ENCODE peak calls at places on chromosomes 6 and 20, in seven cellular contexts. One of them, this sample, is unnamed.

GRCh38 chr6:108114861-108115597 is 40.5 kb upstream of the OSTM1 start:
- DNase-seq in iPS-NIHi11: peak; percentile 64
- DNase-seq in aorta: peak; percentile 89
- DNase-seq in H54: no peak
- DNase-seq in M059J: peak; percentile 79
- DNase-seq in stimulated activated CD4-positive, alpha-beta T cell treated with anti-CD3 and anti-CD28 coated beads, Interleukin-12 subunit alpha, Interleukin-12 subunit beta, amount 100 ng/mL, for 4 hours: no peak
- DNase-seq in OCI-M1: peak; percentile 76
- DNase-seq in this sample: peak; percentile 82

GRCh38 chr6:87730310-87730709 is 28.3 kb upstream of the AKIRIN2 start:
- DNase-seq in iPS-NIHi11: no peak
- DNase-seq in aorta: peak; percentile 73
- DNase-seq in H54: no peak
- DNase-seq in M059J: peak; percentile 63
- DNase-seq in stimulated activated CD4-positive, alpha-beta T cell treated with anti-CD3 and anti-CD28 coated beads, Interleukin-12 subunit alpha, Interleukin-12 subunit beta, amount 100 ng/mL, for 4 hours: no peak
- DNase-seq in OCI-M1: peak; percentile 48
- DNase-seq in this sample: no peak

GRCh38 chr6:14499804-14500203 is 382.2 kb downstream of the CD83 start:
- DNase-seq in iPS-NIHi11: no peak
- DNase-seq in aorta: no peak
- DNase-seq in H54: peak; percentile 76
- DNase-seq in M059J: peak; percentile 98
- DNase-seq in stimulated activated CD4-positive, alpha-beta T cell treated with anti-CD3 and anti-CD28 coated beads, Interleukin-12 subunit alpha, Interleukin-12 subunit beta, amount 100 ng/mL, for 4 hours: no peak
- DNase-seq in OCI-M1: no peak
- DNase-seq in this sample: no peak

GRCh38 chr6:130968486-130968885 is 94.6 kb downstream of the EPB41L2 start:
- DNase-seq in iPS-NIHi11: no peak
- DNase-seq in aorta: no peak
- DNase-seq in H54: no peak
- DNase-seq in M059J: no peak
- DNase-seq in stimulated activated CD4-positive, alpha-beta T cell treated with anti-CD3 and anti-CD28 coated beads, Interleukin-12 subunit alpha, Interleukin-12 subunit beta, amount 100 ng/mL, for 4 hours: no peak
- DNase-seq in OCI-M1: peak; percentile 78
- DNase-seq in this sample: no peak

GRCh38 chr20:61575151-61575937 is 323.3 kb downstream of the CDH4 start:
- DNase-seq in iPS-NIHi11: no peak
- DNase-seq in aorta: no peak
- DNase-seq in H54: no peak
- DNase-seq in M059J: peak; percentile 57
- DNase-seq in stimulated activated CD4-positive, alpha-beta T cell treated with anti-CD3 and anti-CD28 coated beads, Interleukin-12 subunit alpha, Interleukin-12 subunit beta, amount 100 ng/mL, for 4 hours: no peak
- DNase-seq in OCI-M1: no peak
- DNase-seq in this sample: no peak

GRCh38 chr20:14838663-14839650 is 501.5 kb upstream of the FLRT3 start:
- DNase-seq in iPS-NIHi11: no peak
- DNase-seq in aorta: no peak
- DNase-seq in H54: no peak
- DNase-seq in M059J: no peak
- DNase-seq in stimulated activated CD4-positive, alpha-beta T cell treated with anti-CD3 and anti-CD28 coated beads, Interleukin-12 subunit alpha, Interleukin-12 subunit beta, amount 100 ng/mL, for 4 hours: no peak
- DNase-seq in OCI-M1: no peak
- DNase-seq in this sample: no peak

GRCh38 chr6:25332671-25333071 is 53.5 kb downstream of the CARMIL1 start:
- DNase-seq in iPS-NIHi11: no peak
- DNase-seq in aorta: no peak
- DNase-seq in H54: no peak
- DNase-seq in M059J: no peak
- DNase-seq in stimulated activated CD4-positive, alpha-beta T cell treated with anti-CD3 and anti-CD28 coated beads, Interleukin-12 subunit alpha, Interleukin-12 subunit beta, amount 100 ng/mL, for 4 hours: no peak
- DNase-seq in OCI-M1: peak; percentile 72
- DNase-seq in this sample: no peak

GRCh38 chr20:17835941-17836861 is 132.4 kb downstream of the SNX5 start:
- DNase-seq in iPS-NIHi11: no peak
- DNase-seq in aorta: peak; percentile 90
- DNase-seq in H54: no peak
- DNase-seq in M059J: peak; percentile 56
- DNase-seq in stimulated activated CD4-positive, alpha-beta T cell treated with anti-CD3 and anti-CD28 coated beads, Interleukin-12 subunit alpha, Interleukin-12 subunit beta, amount 100 ng/mL, for 4 hours: no peak
- DNase-seq in OCI-M1: no peak
- DNase-seq in this sample: no peak

GRCh38 chr20:51318058-51318960 is 224.2 kb downstream of the NFATC2 start:
- DNase-seq in iPS-NIHi11: peak; percentile 81
- DNase-seq in aorta: peak; percentile 53
- DNase-seq in H54: no peak
- DNase-seq in M059J: no peak
- DNase-seq in stimulated activated CD4-positive, alpha-beta T cell treated with anti-CD3 and anti-CD28 coated beads, Interleukin-12 subunit alpha, Interleukin-12 subunit beta, amount 100 ng/mL, for 4 hours: peak; percentile 53
- DNase-seq in OCI-M1: peak; percentile 41
- DNase-seq in this sample: peak; percentile 58

GRCh38 chr20:37575884-37576283 is 48.2 kb upstream of the BLCAP start:
- DNase-seq in iPS-NIHi11: peak; percentile 59
- DNase-seq in aorta: no peak
- DNase-seq in H54: no peak
- DNase-seq in M059J: no peak
- DNase-seq in stimulated activated CD4-positive, alpha-beta T cell treated with anti-CD3 and anti-CD28 coated beads, Interleukin-12 subunit alpha, Interleukin-12 subunit beta, amount 100 ng/mL, for 4 hours: no peak
- DNase-seq in OCI-M1: peak; percentile 65
- DNase-seq in this sample: no peak

GRCh38 chr6:16819752-16820151 is 58.5 kb upstream of the ATXN1 start:
- DNase-seq in iPS-NIHi11: no peak
- DNase-seq in aorta: no peak
- DNase-seq in H54: no peak
- DNase-seq in M059J: peak; percentile 50
- DNase-seq in stimulated activated CD4-positive, alpha-beta T cell treated with anti-CD3 and anti-CD28 coated beads, Interleukin-12 subunit alpha, Interleukin-12 subunit beta, amount 100 ng/mL, for 4 hours: no peak
- DNase-seq in OCI-M1: peak; percentile 10
- DNase-seq in this sample: no peak

GRCh38 chr6:148671085-148671484 is 75.7 kb upstream of the UST start:
- DNase-seq in iPS-NIHi11: no peak
- DNase-seq in aorta: no peak
- DNase-seq in H54: no peak
- DNase-seq in M059J: no peak
- DNase-seq in stimulated activated CD4-positive, alpha-beta T cell treated with anti-CD3 and anti-CD28 coated beads, Interleukin-12 subunit alpha, Interleukin-12 subunit beta, amount 100 ng/mL, for 4 hours: no peak
- DNase-seq in OCI-M1: no peak
- DNase-seq in this sample: no peak

GRCh38 chr6:157813191-157813590 is 9.9 kb upstream of the SNX9 start:
- DNase-seq in iPS-NIHi11: no peak
- DNase-seq in aorta: peak; percentile 74
- DNase-seq in H54: no peak
- DNase-seq in M059J: peak; percentile 29
- DNase-seq in stimulated activated CD4-positive, alpha-beta T cell treated with anti-CD3 and anti-CD28 coated beads, Interleukin-12 subunit alpha, Interleukin-12 subunit beta, amount 100 ng/mL, for 4 hours: no peak
- DNase-seq in OCI-M1: no peak
- DNase-seq in this sample: no peak

GRCh38 chr6:158023597-158023939 is 41.9 kb downstream of the SYNJ2 start:
- DNase-seq in iPS-NIHi11: no peak
- DNase-seq in aorta: no peak
- DNase-seq in H54: no peak
- DNase-seq in M059J: no peak
- DNase-seq in stimulated activated CD4-positive, alpha-beta T cell treated with anti-CD3 and anti-CD28 coated beads, Interleukin-12 subunit alpha, Interleukin-12 subunit beta, amount 100 ng/mL, for 4 hours: no peak
- DNase-seq in OCI-M1: no peak
- DNase-seq in this sample: no peak

GRCh38 chr6:119361209-119361608 is 11.6 kb upstream of the MAN1A1 start:
- DNase-seq in iPS-NIHi11: no peak
- DNase-seq in aorta: no peak
- DNase-seq in H54: no peak
- DNase-seq in M059J: no peak
- DNase-seq in stimulated activated CD4-positive, alpha-beta T cell treated with anti-CD3 and anti-CD28 coated beads, Interleukin-12 subunit alpha, Interleukin-12 subunit beta, amount 100 ng/mL, for 4 hours: no peak
- DNase-seq in OCI-M1: no peak
- DNase-seq in this sample: no peak

GRCh38 chr20:63057133-63058117 is 50.7 kb upstream of the BHLHE23 start:
- DNase-seq in iPS-NIHi11: no peak
- DNase-seq in aorta: peak; percentile 6
- DNase-seq in H54: no peak
- DNase-seq in M059J: no peak
- DNase-seq in stimulated activated CD4-positive, alpha-beta T cell treated with anti-CD3 and anti-CD28 coated beads, Interleukin-12 subunit alpha, Interleukin-12 subunit beta, amount 100 ng/mL, for 4 hours: no peak
- DNase-seq in OCI-M1: no peak
- DNase-seq in this sample: no peak

GRCh38 chr6:90044833-90045337 is 150.6 kb downstream of the GJA10 start:
- DNase-seq in iPS-NIHi11: no peak
- DNase-seq in aorta: no peak
- DNase-seq in H54: no peak
- DNase-seq in M059J: peak; percentile 77
- DNase-seq in stimulated activated CD4-positive, alpha-beta T cell treated with anti-CD3 and anti-CD28 coated beads, Interleukin-12 subunit alpha, Interleukin-12 subunit beta, amount 100 ng/mL, for 4 hours: no peak
- DNase-seq in OCI-M1: peak; percentile 81
- DNase-seq in this sample: no peak

GRCh38 chr20:4581838-4582237 is 139.9 kb upstream of the PRND start:
- DNase-seq in iPS-NIHi11: peak; percentile 30
- DNase-seq in aorta: no peak
- DNase-seq in H54: no peak
- DNase-seq in M059J: no peak
- DNase-seq in stimulated activated CD4-positive, alpha-beta T cell treated with anti-CD3 and anti-CD28 coated beads, Interleukin-12 subunit alpha, Interleukin-12 subunit beta, amount 100 ng/mL, for 4 hours: no peak
- DNase-seq in OCI-M1: no peak
- DNase-seq in this sample: no peak

GRCh38 chr20:50762435-50763201 is 31.2 kb downstream of the PARD6B start:
- DNase-seq in iPS-NIHi11: no peak
- DNase-seq in aorta: peak; percentile 83
- DNase-seq in H54: peak; percentile 33
- DNase-seq in M059J: peak; percentile 91
- DNase-seq in stimulated activated CD4-positive, alpha-beta T cell treated with anti-CD3 and anti-CD28 coated beads, Interleukin-12 subunit alpha, Interleukin-12 subunit beta, amount 100 ng/mL, for 4 hours: no peak
- DNase-seq in OCI-M1: no peak
- DNase-seq in this sample: peak; percentile 60

GRCh38 chr6:142907544-142907943 is 37.4 kb downstream of the HIVEP2 start:
- DNase-seq in iPS-NIHi11: no peak
- DNase-seq in aorta: no peak
- DNase-seq in H54: no peak
- DNase-seq in M059J: no peak
- DNase-seq in stimulated activated CD4-positive, alpha-beta T cell treated with anti-CD3 and anti-CD28 coated beads, Interleukin-12 subunit alpha, Interleukin-12 subunit beta, amount 100 ng/mL, for 4 hours: no peak
- DNase-seq in OCI-M1: no peak
- DNase-seq in this sample: no peak

GRCh38 chr6:31530659-31531058 is 1.9 kb downstream of the MCCD1 start:
- DNase-seq in iPS-NIHi11: no peak
- DNase-seq in aorta: no peak
- DNase-seq in H54: no peak
- DNase-seq in M059J: peak; percentile 30
- DNase-seq in stimulated activated CD4-positive, alpha-beta T cell treated with anti-CD3 and anti-CD28 coated beads, Interleukin-12 subunit alpha, Interleukin-12 subunit beta, amount 100 ng/mL, for 4 hours: no peak
- DNase-seq in OCI-M1: no peak
- DNase-seq in this sample: no peak

GRCh38 chr20:38192323-38192885 is 27.3 kb upstream of the TGM2 start:
- DNase-seq in iPS-NIHi11: peak; percentile 6
- DNase-seq in aorta: no peak
- DNase-seq in H54: no peak
- DNase-seq in M059J: no peak
- DNase-seq in stimulated activated CD4-positive, alpha-beta T cell treated with anti-CD3 and anti-CD28 coated beads, Interleukin-12 subunit alpha, Interleukin-12 subunit beta, amount 100 ng/mL, for 4 hours: no peak
- DNase-seq in OCI-M1: no peak
- DNase-seq in this sample: no peak

GRCh38 chr20:53922901-53923314 is 147.5 kb downstream of the BCAS1 start:
- DNase-seq in iPS-NIHi11: no peak
- DNase-seq in aorta: no peak
- DNase-seq in H54: no peak
- DNase-seq in M059J: no peak
- DNase-seq in stimulated activated CD4-positive, alpha-beta T cell treated with anti-CD3 and anti-CD28 coated beads, Interleukin-12 subunit alpha, Interleukin-12 subunit beta, amount 100 ng/mL, for 4 hours: no peak
- DNase-seq in OCI-M1: peak; percentile 76
- DNase-seq in this sample: no peak

GRCh38 chr6:84434550-84434949 is 207.1 kb upstream of the CEP162 start:
- DNase-seq in iPS-NIHi11: no peak
- DNase-seq in aorta: no peak
- DNase-seq in H54: no peak
- DNase-seq in M059J: no peak
- DNase-seq in stimulated activated CD4-positive, alpha-beta T cell treated with anti-CD3 and anti-CD28 coated beads, Interleukin-12 subunit alpha, Interleukin-12 subunit beta, amount 100 ng/mL, for 4 hours: no peak
- DNase-seq in OCI-M1: no peak
- DNase-seq in this sample: no peak

GRCh38 chr6:129667621-129668020 is 42.4 kb downstream of the ARHGAP18 start:
- DNase-seq in iPS-NIHi11: no peak
- DNase-seq in aorta: no peak
- DNase-seq in H54: no peak
- DNase-seq in M059J: peak; percentile 84
- DNase-seq in stimulated activated CD4-positive, alpha-beta T cell treated with anti-CD3 and anti-CD28 coated beads, Interleukin-12 subunit alpha, Interleukin-12 subunit beta, amount 100 ng/mL, for 4 hours: no peak
- DNase-seq in OCI-M1: peak; percentile 87
- DNase-seq in this sample: no peak

GRCh38 chr6:33344771-33345697 is 27.5 kb upstream of the ZBTB22 start:
- DNase-seq in iPS-NIHi11: peak; percentile 71
- DNase-seq in aorta: peak; percentile 62
- DNase-seq in H54: peak; percentile 39
- DNase-seq in M059J: peak; percentile 92
- DNase-seq in stimulated activated CD4-positive, alpha-beta T cell treated with anti-CD3 and anti-CD28 coated beads, Interleukin-12 subunit alpha, Interleukin-12 subunit beta, amount 100 ng/mL, for 4 hours: peak; percentile 42
- DNase-seq in OCI-M1: peak; percentile 94
- DNase-seq in this sample: peak; percentile 88

GRCh38 chr20:21796059-21796458 is 90.6 kb downstream of the PAX1 start:
- DNase-seq in iPS-NIHi11: peak; percentile 22
- DNase-seq in aorta: no peak
- DNase-seq in H54: no peak
- DNase-seq in M059J: peak; percentile 6
- DNase-seq in stimulated activated CD4-positive, alpha-beta T cell treated with anti-CD3 and anti-CD28 coated beads, Interleukin-12 subunit alpha, Interleukin-12 subunit beta, amount 100 ng/mL, for 4 hours: no peak
- DNase-seq in OCI-M1: peak; percentile 2
- DNase-seq in this sample: no peak

GRCh38 chr6:11043961-11044711 is at the start of gene ELOVL2:
- DNase-seq in iPS-NIHi11: peak; percentile 89
- DNase-seq in aorta: no peak
- DNase-seq in H54: peak; percentile 63
- DNase-seq in M059J: peak; percentile 60
- DNase-seq in stimulated activated CD4-positive, alpha-beta T cell treated with anti-CD3 and anti-CD28 coated beads, Interleukin-12 subunit alpha, Interleukin-12 subunit beta, amount 100 ng/mL, for 4 hours: peak; percentile 10
- DNase-seq in OCI-M1: no peak
- DNase-seq in this sample: no peak

GRCh38 chr20:17556842-17557674 is 12.8 kb upstream of the DSTN start:
- DNase-seq in iPS-NIHi11: peak; percentile 32
- DNase-seq in aorta: peak; percentile 78
- DNase-seq in H54: no peak
- DNase-seq in M059J: peak; percentile 84
- DNase-seq in stimulated activated CD4-positive, alpha-beta T cell treated with anti-CD3 and anti-CD28 coated beads, Interleukin-12 subunit alpha, Interleukin-12 subunit beta, amount 100 ng/mL, for 4 hours: no peak
- DNase-seq in OCI-M1: no peak
- DNase-seq in this sample: peak; percentile 74

GRCh38 chr6:55963301-55963700 is 87.9 kb upstream of the BMP5 start:
- DNase-seq in iPS-NIHi11: peak; percentile 7
- DNase-seq in aorta: no peak
- DNase-seq in H54: no peak
- DNase-seq in M059J: no peak
- DNase-seq in stimulated activated CD4-positive, alpha-beta T cell treated with anti-CD3 and anti-CD28 coated beads, Interleukin-12 subunit alpha, Interleukin-12 subunit beta, amount 100 ng/mL, for 4 hours: no peak
- DNase-seq in OCI-M1: peak; percentile 48
- DNase-seq in this sample: no peak

GRCh38 chr20:1371235-1371782 is 21.5 kb downstream of the FKBP1A start:
- DNase-seq in iPS-NIHi11: no peak
- DNase-seq in aorta: no peak
- DNase-seq in H54: no peak
- DNase-seq in M059J: no peak
- DNase-seq in stimulated activated CD4-positive, alpha-beta T cell treated with anti-CD3 and anti-CD28 coated beads, Interleukin-12 subunit alpha, Interleukin-12 subunit beta, amount 100 ng/mL, for 4 hours: no peak
- DNase-seq in OCI-M1: no peak
- DNase-seq in this sample: no peak

GRCh38 chr20:53875452-53875851 is 194.9 kb downstream of the BCAS1 start:
- DNase-seq in iPS-NIHi11: no peak
- DNase-seq in aorta: peak; percentile 68
- DNase-seq in H54: no peak
- DNase-seq in M059J: no peak
- DNase-seq in stimulated activated CD4-positive, alpha-beta T cell treated with anti-CD3 and anti-CD28 coated beads, Interleukin-12 subunit alpha, Interleukin-12 subunit beta, amount 100 ng/mL, for 4 hours: no peak
- DNase-seq in OCI-M1: peak; percentile 17
- DNase-seq in this sample: peak; percentile 83

GRCh38 chr6:2947424-2947823 is 23.9 kb downstream of the SERPINB6 start:
- DNase-seq in iPS-NIHi11: no peak
- DNase-seq in aorta: no peak
- DNase-seq in H54: no peak
- DNase-seq in M059J: no peak
- DNase-seq in stimulated activated CD4-positive, alpha-beta T cell treated with anti-CD3 and anti-CD28 coated beads, Interleukin-12 subunit alpha, Interleukin-12 subunit beta, amount 100 ng/mL, for 4 hours: no peak
- DNase-seq in OCI-M1: no peak
- DNase-seq in this sample: no peak

GRCh38 chr6:134328138-134328537 is 10.2 kb upstream of the SGK1 start:
- DNase-seq in iPS-NIHi11: no peak
- DNase-seq in aorta: no peak
- DNase-seq in H54: no peak
- DNase-seq in M059J: no peak
- DNase-seq in stimulated activated CD4-positive, alpha-beta T cell treated with anti-CD3 and anti-CD28 coated beads, Interleukin-12 subunit alpha, Interleukin-12 subunit beta, amount 100 ng/mL, for 4 hours: no peak
- DNase-seq in OCI-M1: no peak
- DNase-seq in this sample: no peak

GRCh38 chr20:59173938-59174496 is 10.4 kb downstream of the ZNF831 start:
- DNase-seq in iPS-NIHi11: no peak
- DNase-seq in aorta: no peak
- DNase-seq in H54: no peak
- DNase-seq in M059J: no peak
- DNase-seq in stimulated activated CD4-positive, alpha-beta T cell treated with anti-CD3 and anti-CD28 coated beads, Interleukin-12 subunit alpha, Interleukin-12 subunit beta, amount 100 ng/mL, for 4 hours: no peak
- DNase-seq in OCI-M1: no peak
- DNase-seq in this sample: no peak

GRCh38 chr6:4644962-4645361 is 131.2 kb upstream of the CDYL start:
- DNase-seq in iPS-NIHi11: no peak
- DNase-seq in aorta: no peak
- DNase-seq in H54: no peak
- DNase-seq in M059J: no peak
- DNase-seq in stimulated activated CD4-positive, alpha-beta T cell treated with anti-CD3 and anti-CD28 coated beads, Interleukin-12 subunit alpha, Interleukin-12 subunit beta, amount 100 ng/mL, for 4 hours: no peak
- DNase-seq in OCI-M1: peak; percentile 19
- DNase-seq in this sample: no peak

GRCh38 chr20:8972963-8973362 is 95.9 kb upstream of the PLCB4 start:
- DNase-seq in iPS-NIHi11: no peak
- DNase-seq in aorta: no peak
- DNase-seq in H54: no peak
- DNase-seq in M059J: no peak
- DNase-seq in stimulated activated CD4-positive, alpha-beta T cell treated with anti-CD3 and anti-CD28 coated beads, Interleukin-12 subunit alpha, Interleukin-12 subunit beta, amount 100 ng/mL, for 4 hours: no peak
- DNase-seq in OCI-M1: no peak
- DNase-seq in this sample: no peak

GRCh38 chr6:142414462-142414861 is 112.7 kb downstream of the ADGRG6 start:
- DNase-seq in iPS-NIHi11: no peak
- DNase-seq in aorta: no peak
- DNase-seq in H54: no peak
- DNase-seq in M059J: no peak
- DNase-seq in stimulated activated CD4-positive, alpha-beta T cell treated with anti-CD3 and anti-CD28 coated beads, Interleukin-12 subunit alpha, Interleukin-12 subunit beta, amount 100 ng/mL, for 4 hours: no peak
- DNase-seq in OCI-M1: no peak
- DNase-seq in this sample: no peak

This sample was measured in lower lobe of right lung.